ENCODE peak calls at places on chromosome 12, in seven cellular contexts. W, T, Y, L, H, R and G are unnamed samples.

GRCh38 chr12:55755246-55755645 is 12.3 kb downstream of the GDF11 start:
- DNase-seq in W (no peak), T (no peak), Y (no peak), L (no peak), H (no peak), R (no peak), G (no peak)

GRCh38 chr12:91111366-91112321 is at the start of gene LUM:
- DNase-seq in W (no peak), T (peak; percentile 73), Y (peak; percentile 65), L (peak; percentile 30), H (no peak), R (no peak), G (peak; percentile 40)

GRCh38 chr12:75635606-75636444 is 124.4 kb upstream of the KRR1 start:
- DNase-seq in W (no peak), T (peak; percentile 99), Y (peak; percentile 93), L (no peak), H (no peak), R (peak; percentile 91), G (peak; percentile 74)

GRCh38 chr12:95197636-95198035 is 19.6 kb downstream of the FGD6 start:
- DNase-seq in W (no peak), T (no peak), Y (no peak), L (no peak), H (no peak), R (no peak), G (no peak)

GRCh38 chr12:666066-666465 is 2.8 kb upstream of the NINJ2 start:
- DNase-seq in W (no peak), T (no peak), Y (no peak), L (no peak), H (no peak), R (no peak), G (no peak)

GRCh38 chr12:6567824-6568617 is at the start of gene NOP2:
- DNase-seq in W (peak; percentile 91), T (peak; percentile 90), Y (peak; percentile 90), L (peak; percentile 94), H (peak; percentile 88), R (peak; percentile 84), G (peak; percentile 77)

GRCh38 chr12:125403145-125403789 is 338.0 kb downstream of the AACS start:
- DNase-seq in W (peak; percentile 66), T (peak; percentile 36), Y (peak; percentile 51), L (peak; percentile 35), H (peak; percentile 8), R (peak; percentile 4), G (peak; percentile 13)

GRCh38 chr12:28550757-28551381 is 360.6 kb downstream of the CCDC91 start:
- DNase-seq in W (no peak), T (peak; percentile 72), Y (peak; percentile 82), L (no peak), H (peak; percentile 20), R (peak; percentile 67), G (peak; percentile 84)

GRCh38 chr12:114902665-114903393 is 218.9 kb upstream of the TBX3 start:
- DNase-seq in W (no peak), T (peak; percentile 68), Y (peak; percentile 95), L (no peak), H (no peak), R (peak; percentile 17), G (no peak)

GRCh38 chr12:88552672-88553079 is 27.6 kb downstream of the KITLG start:
- DNase-seq in W (no peak), T (peak; percentile 88), Y (peak; percentile 83), L (no peak), H (no peak), R (peak; percentile 23), G (peak; percentile 62)

GRCh38 chr12:2064078-2064507 is 11.3 kb downstream of the CACNA1C start:
- DNase-seq in W (no peak), T (peak; percentile 84), Y (peak; percentile 47), L (no peak), H (no peak), R (peak; percentile 69), G (no peak)

GRCh38 chr12:123061806-123062205 is 81.3 kb downstream of the ARL6IP4 start:
- DNase-seq in W (no peak), T (no peak), Y (no peak), L (no peak), H (no peak), R (no peak), G (no peak)

GRCh38 chr12:42504049-42504448 is 85.5 kb downstream of the PRICKLE1 start:
- DNase-seq in W (peak; percentile 27), T (peak; percentile 56), Y (peak; percentile 28), L (peak; percentile 4), H (no peak), R (no peak), G (no peak)

GRCh38 chr12:100356646-100357223 is at the start of gene SLC17A8:
- DNase-seq in W (peak; percentile 63), T (no peak), Y (no peak), L (no peak), H (no peak), R (no peak), G (no peak)

GRCh38 chr12:42325326-42325775 is 543 bp downstream of the ZCRB1 start:
- DNase-seq in W (no peak), T (peak; percentile 22), Y (no peak), L (no peak), H (no peak), R (no peak), G (no peak)

GRCh38 chr12:15862840-15863239 is 19.3 kb upstream of the STRAP start:
- DNase-seq in W (no peak), T (no peak), Y (no peak), L (no peak), H (no peak), R (no peak), G (no peak)

GRCh38 chr12:5497329-5498058 is 65.6 kb downstream of the NTF3 start:
- DNase-seq in W (no peak), T (no peak), Y (no peak), L (peak; percentile 68), H (no peak), R (no peak), G (no peak)

GRCh38 chr12:57216014-57216891 is at the start of gene NXPH4:
- DNase-seq in W (peak; percentile 84), T (no peak), Y (no peak), L (peak; percentile 48), H (no peak), R (no peak), G (no peak)

GRCh38 chr12:30985814-30986452 is 59.4 kb downstream of the TSPAN11 start:
- DNase-seq in W (peak; percentile 85), T (peak; percentile 78), Y (peak; percentile 58), L (peak; percentile 40), H (peak; percentile 66), R (peak; percentile 17), G (peak; percentile 41)

GRCh38 chr12:4809013-4809448 is 88.8 kb downstream of the GALNT8 start:
- DNase-seq in W (peak; percentile 71), T (no peak), Y (no peak), L (peak; percentile 4), H (no peak), R (no peak), G (no peak)

GRCh38 chr12:9692909-9693308 is 23.4 kb downstream of the CLEC2D start:
- DNase-seq in W (no peak), T (no peak), Y (peak; percentile 12), L (no peak), H (no peak), R (no peak), G (no peak)

DNA sequence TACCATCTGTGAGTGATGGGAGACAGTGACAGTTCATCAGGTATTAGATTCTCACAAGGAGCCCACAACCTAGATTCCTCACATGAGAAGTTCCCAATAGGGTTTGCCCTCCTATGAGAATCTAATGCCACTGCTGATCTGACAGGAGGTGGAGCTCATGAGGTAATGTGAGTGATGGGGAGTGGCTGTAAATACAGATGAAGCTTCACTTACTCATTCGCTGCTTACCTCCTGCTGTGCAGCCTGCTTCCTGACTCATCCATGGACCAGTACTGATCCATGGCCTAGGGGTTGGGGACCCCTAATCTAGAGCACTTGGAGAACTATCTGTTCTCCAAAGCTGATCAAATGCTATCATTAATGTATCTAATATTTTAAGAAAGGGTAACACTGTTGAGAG is 17.7 kb downstream of the CLEC2D start:
- DNase-seq in W (no peak), T (peak; percentile 84), Y (peak; percentile 49), L (no peak), H (no peak), R (no peak), G (peak; percentile 73)
- TF ChIP-seq CTCF in W (no peak), T (no peak), Y (no peak), L (no peak), H (no peak), R (no peak), G (no peak)

DNA sequence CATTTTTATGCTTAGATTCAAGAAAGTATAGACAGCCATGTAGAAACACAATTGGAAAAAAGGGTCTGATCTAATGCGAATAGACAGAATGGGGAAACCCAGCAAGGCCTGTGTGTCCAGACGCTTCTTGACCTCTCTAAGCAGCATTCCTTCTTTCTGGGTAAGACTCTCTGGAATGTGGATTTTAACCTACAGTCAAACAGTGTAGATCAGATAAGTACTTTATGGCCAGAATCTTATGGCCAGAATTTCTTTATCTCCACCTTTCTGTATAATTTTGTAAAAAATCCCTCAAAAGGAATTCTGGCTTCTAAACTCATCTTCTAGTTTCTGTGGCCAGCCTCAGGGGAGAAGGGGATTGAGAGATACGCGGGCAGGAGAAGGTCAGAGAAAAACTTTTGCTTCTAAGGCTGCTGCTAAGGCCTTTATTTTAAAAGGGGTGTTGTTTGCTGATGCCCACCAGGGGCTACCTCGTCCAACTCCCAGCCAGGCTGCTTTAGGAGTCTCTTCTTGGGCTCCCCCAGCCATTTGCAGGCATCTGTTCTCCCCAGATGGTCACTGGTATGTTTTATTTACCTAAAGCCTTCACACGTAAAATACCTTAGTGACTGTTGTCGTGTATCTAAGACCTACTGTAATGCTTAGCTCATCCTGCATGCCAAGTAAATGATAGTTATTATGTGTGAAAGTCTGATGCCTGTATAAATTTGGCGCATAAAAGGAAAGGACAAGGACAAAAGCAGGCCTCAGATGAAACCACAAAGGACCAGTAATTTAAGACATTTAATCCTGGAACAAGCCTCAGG is 68.4 kb downstream of the ANO6 start:
- DNase-seq in W (no peak), T (peak; percentile 91), Y (peak; percentile 86), L (no peak), H (no peak), R (no peak), G (peak; percentile 25)
- TF ChIP-seq CTCF in W (peak; percentile 33), T (peak; percentile 54), Y (peak; percentile 29), L (no peak), H (no peak), R (no peak), G (no peak)

DNA sequence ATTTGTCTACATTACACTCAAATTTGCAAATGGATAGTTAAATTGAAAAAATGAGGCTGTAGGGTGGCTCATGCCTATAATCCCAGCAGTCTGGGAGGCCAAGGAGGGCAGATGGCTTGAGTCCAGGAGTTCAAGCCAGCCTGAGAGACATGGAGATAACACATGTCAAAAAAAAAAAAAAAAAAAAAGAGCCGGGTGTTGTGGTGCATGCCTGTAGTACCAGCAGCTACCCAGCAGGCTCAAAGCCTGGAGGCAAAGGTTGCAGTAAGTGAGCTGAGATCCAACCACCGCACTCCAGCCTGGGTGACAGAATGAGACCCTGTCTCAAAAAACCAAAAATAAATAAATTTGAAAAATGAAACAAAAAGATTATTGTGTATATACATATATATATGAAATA is 119.9 kb upstream of the MGAT4C start:
- DNase-seq in W (no peak), T (peak; percentile 2), Y (no peak), L (no peak), H (no peak), R (no peak), G (peak; percentile 1)
- TF ChIP-seq CTCF in W (peak; percentile 37), T (peak; percentile 18), Y (no peak), L (no peak), H (no peak), R (peak; percentile 11), G (peak; percentile 10)

DNA sequence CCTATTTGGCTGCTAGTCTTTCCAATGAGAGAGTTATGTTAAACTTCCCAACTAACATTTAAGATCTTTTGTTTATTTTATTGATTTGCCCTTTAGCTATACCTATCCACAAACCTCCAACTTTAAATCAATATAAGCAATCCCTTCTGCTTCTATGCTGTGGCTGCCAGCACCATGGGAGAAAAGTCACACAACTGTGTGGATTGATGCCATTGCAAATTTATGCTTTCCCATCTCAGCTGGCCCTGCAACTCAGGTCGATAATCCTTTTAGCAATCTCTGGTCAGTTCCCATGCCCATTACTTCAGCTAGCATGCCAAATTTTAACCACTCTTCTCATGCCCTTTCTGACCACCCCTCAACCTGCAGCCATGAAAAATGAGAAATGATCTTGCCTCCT is 396.5 kb upstream of the PDE3A start:
- DNase-seq in W (no peak), T (no peak), Y (no peak), L (no peak), H (no peak), R (no peak), G (no peak)
- TF ChIP-seq CTCF in W (no peak), T (no peak), Y (no peak), L (no peak), H (no peak), R (no peak), G (no peak)